ENCODE peak calls at places on chromosome 13, in seven cellular contexts. T is GM12865, A is Calu3, R is bronchial epithelial cell, C is fibroblast of pulmonary artery, G is AG04450, Q is tibial nerve. X is an unnamed sample.

GRCh38 chr13:102399791-102400618 is 1.8 kb downstream of the FGF14 start:
- DNase-seq in R (no peak), T (no peak), A (peak; percentile 4), C (no peak), Q (no peak), G (no peak), X (no peak)

GRCh38 chr13:30463820-30464495 is 1.8 kb downstream of the HMGB1 start:
- DNase-seq in C (peak; percentile 69), A (no peak), T (peak; percentile 94), R (peak; percentile 53), Q (peak; percentile 18), G (no peak), X (no peak)

GRCh38 chr13:88142653-88143052 is 471.5 kb downstream of the SLITRK5 start:
- DNase-seq in T (no peak), R (no peak), Q (no peak), C (no peak), A (no peak), G (no peak), X (no peak)

GRCh38 chr13:26037302-26037701 is 14.5 kb downstream of the SHISA2 start:
- DNase-seq in R (peak; percentile 23), Q (no peak), T (peak; percentile 19), C (no peak), G (no peak), A (no peak), X (no peak)

GRCh38 chr13:71605744-71606143 is 261.3 kb downstream of the DACH1 start:
- DNase-seq in G (no peak), R (no peak), A (no peak), Q (no peak), C (no peak), T (no peak), X (no peak)

GRCh38 chr13:49300716-49301589 is 53.2 kb downstream of the CDADC1 start:
- DNase-seq in G (peak; percentile 48), T (peak; percentile 85), C (peak; percentile 81), A (peak; percentile 41), R (peak; percentile 67), Q (no peak), X (peak; percentile 46)

GRCh38 chr13:64471916-64472315 is 2758.2 kb downstream of the PCDH9 start:
- DNase-seq in G (peak; percentile 11), A (no peak), C (peak; percentile 73), T (no peak), R (peak; percentile 42), Q (no peak), X (peak; percentile 22)

GRCh38 chr13:47216176-47216822 is 319.4 kb upstream of the HTR2A start:
- DNase-seq in G (peak; percentile 32), C (no peak), R (peak; percentile 73), A (no peak), T (peak; percentile 68), Q (no peak), X (no peak)

GRCh38 chr13:101178394-101178793 is 237.9 kb downstream of the NALCN start:
- DNase-seq in R (no peak), Q (no peak), G (peak; percentile 20), T (no peak), C (no peak), A (no peak), X (no peak)

GRCh38 chr13:114128624-114129522 is 3.5 kb downstream of the RASA3 start:
- DNase-seq in G (peak; percentile 68), R (peak; percentile 27), T (peak; percentile 92), A (no peak), C (peak; percentile 91), Q (peak; percentile 55), X (peak; percentile 82)

GRCh38 chr13:112506046-112506445 is 81.9 kb downstream of the TUBGCP3 start:
- DNase-seq in G (no peak), C (no peak), T (no peak), Q (no peak), R (peak; percentile 27), A (no peak), X (no peak)

GRCh38 chr13:79352107-79352506 is 53.9 kb downstream of the RBM26 start:
- DNase-seq in C (no peak), A (no peak), R (no peak), Q (no peak), T (no peak), G (no peak), X (no peak)

GRCh38 chr13:75368167-75368566 is 113.8 kb downstream of the TBC1D4 start:
- DNase-seq in Q (no peak), C (peak; percentile 94), G (peak; percentile 34), T (peak; percentile 27), A (no peak), R (peak; percentile 54), X (peak; percentile 93)

GRCh38 chr13:28684257-28684656 is 25.3 kb downstream of the POMP start:
- DNase-seq in A (no peak), G (no peak), R (peak; percentile 17), C (peak; percentile 14), Q (no peak), T (no peak), X (no peak)

GRCh38 chr13:100875392-100876043 is 200.9 kb upstream of the TMTC4 start:
- DNase-seq in A (no peak), C (peak; percentile 95), R (peak; percentile 51), Q (no peak), G (peak; percentile 90), T (peak; percentile 27), X (peak; percentile 95)

GRCh38 chr13:103308700-103309099 is 242.5 kb upstream of the SLC10A2 start:
- DNase-seq in C (no peak), T (no peak), G (no peak), R (no peak), Q (no peak), A (no peak), X (no peak)

GRCh38 chr13:23979361-23980159 is 82.3 kb upstream of the C1QTNF9B start:
- DNase-seq in C (peak; percentile 94), G (peak; percentile 62), Q (peak; percentile 54), R (peak; percentile 29), A (peak; percentile 43), T (peak; percentile 75), X (peak; percentile 94)

GRCh38 chr13:109155301-109155761 is 525.9 kb downstream of the MYO16 start:
- DNase-seq in A (no peak), Q (no peak), G (no peak), T (no peak), R (peak; percentile 90), C (peak; percentile 53), X (peak; percentile 31)

GRCh38 chr13:113456116-113456702 is 2.9 kb upstream of the ADPRHL1 start:
- DNase-seq in G (no peak), Q (no peak), A (no peak), T (no peak), R (no peak), C (no peak), X (no peak)

GRCh38 chr13:110713642-110713952 is at the start of gene ING1:
- DNase-seq in R (no peak), Q (no peak), T (no peak), A (no peak), G (no peak), C (no peak), X (no peak)

GRCh38 chr13:110714798-110715394 is 1.4 kb downstream of the ING1 start:
- DNase-seq in T (no peak), A (no peak), R (peak; percentile 22), C (peak; percentile 50), G (no peak), Q (peak; percentile 41), X (no peak)

GRCh38 chr13:110712849-110713641 is 455 bp upstream of the ING1 start:
- DNase-seq in C (peak; percentile 100), Q (peak; percentile 98), R (peak; percentile 97), G (peak; percentile 100), A (peak; percentile 91), T (peak; percentile 100), X (peak; percentile 99)

GRCh38 chr13:110715395-110716234 is 2.1 kb downstream of the ING1 start:
- DNase-seq in C (peak; percentile 100), T (peak; percentile 99), A (peak; percentile 85), Q (peak; percentile 96), G (peak; percentile 99), R (peak; percentile 98), X (peak; percentile 100)

DNA sequence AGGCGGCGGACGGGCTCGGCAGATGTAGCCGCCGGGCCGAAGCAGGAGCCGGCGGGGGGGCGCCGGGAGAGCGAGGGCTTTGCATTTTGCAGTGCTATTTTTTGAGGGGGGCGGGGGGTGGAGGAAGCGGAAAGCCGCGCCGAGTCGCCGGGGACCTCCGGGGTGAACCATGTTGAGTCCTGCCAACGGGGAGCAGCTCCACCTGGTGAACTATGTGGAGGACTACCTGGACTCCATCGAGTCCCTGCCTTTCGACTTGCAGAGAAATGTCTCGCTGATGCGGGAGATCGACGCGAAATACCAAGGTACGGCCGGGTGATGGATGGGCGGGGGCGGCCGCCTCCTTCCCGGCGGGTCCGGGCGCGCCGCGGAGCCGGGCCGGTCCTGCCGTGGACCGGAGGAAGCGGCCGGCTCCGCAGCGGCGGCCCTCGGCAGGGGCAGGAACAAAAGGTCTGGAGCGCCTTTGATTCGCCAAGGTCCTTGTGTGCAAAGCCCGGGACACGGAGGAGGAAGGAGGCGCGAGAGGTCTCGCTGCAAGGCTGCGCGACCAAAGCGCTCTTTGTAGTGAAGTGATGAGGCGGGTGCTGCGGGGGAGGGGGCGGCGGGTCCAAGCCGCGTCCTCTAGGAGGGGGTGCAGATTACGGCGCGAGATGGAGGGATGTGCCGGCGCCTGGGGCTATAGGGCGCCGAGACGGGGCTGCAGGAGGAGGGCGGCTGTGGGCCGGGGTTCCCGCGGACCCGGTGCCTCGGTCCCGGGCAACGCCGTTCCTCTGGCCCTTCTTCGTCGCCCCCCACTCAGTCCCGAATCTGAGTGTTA is 689 bp downstream of the ING1 start:
- DNase-seq in R (peak; percentile 43), Q (peak; percentile 31), G (no peak), C (peak; percentile 47), T (peak; percentile 84), A (no peak), X (no peak)
- TF ChIP-seq CTCF in R (peak; percentile 38), Q (no peak), G (no peak), C (no peak), T (peak; percentile 27), A (no peak), X (peak; percentile 16)

GRCh38 chr13:41502021-41502420 is 44.7 kb downstream of the RGCC start:
- DNase-seq in C (no peak), G (no peak), R (no peak), T (no peak), Q (no peak), A (no peak), X (no peak)
- TF ChIP-seq CTCF in C (no peak), G (no peak), R (no peak), T (no peak), Q (no peak), A (no peak), X (no peak)

GRCh38 chr13:110593430-110594130 is 21.8 kb upstream of the NAXD start:
- DNase-seq in G (no peak), T (peak; percentile 76), Q (no peak), R (peak; percentile 59), A (no peak), C (peak; percentile 76), X (peak; percentile 38)
- TF ChIP-seq CTCF in G (peak; percentile 54), T (peak; percentile 60), Q (peak; percentile 67), R (peak; percentile 48), A (no peak), C (peak; percentile 66), X (peak; percentile 60)

DNA sequence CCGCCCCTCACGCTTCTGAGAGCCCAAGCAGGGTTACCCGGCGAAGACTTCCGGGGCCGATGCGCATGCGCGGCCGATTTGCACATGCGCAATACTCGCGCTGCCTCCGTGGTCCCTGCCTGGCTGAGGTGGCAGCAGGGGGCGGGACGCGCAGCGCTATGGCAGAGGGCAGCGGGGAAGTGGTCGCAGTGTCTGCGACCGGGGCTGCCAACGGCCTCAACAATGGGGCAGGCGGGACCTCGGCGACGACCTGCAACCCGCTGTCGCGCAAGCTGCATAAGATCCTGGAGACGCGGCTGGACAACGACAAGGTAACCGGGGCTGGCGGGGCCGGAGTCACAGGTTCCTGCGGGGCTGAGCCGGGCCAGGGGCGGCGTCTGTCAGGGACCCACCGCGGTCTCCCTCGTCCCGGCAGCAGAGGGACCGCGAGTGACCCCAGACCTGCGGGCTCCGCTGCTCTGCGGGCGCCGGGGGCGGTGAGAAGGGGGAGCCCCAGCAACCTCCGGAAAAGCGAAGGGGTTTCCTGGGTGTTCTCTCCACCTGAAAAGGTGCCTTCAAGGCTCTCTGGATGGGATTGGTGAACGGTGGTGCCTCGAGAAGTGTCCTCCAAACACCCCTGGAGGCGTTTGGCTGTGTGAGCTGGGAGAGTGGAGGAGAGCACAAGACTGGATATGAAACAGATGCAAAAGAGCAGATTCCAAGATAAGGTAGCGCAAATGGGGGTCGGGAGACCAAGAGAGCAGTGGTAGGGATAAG is at the start of gene COG6:
- DNase-seq in Q (peak; percentile 73), C (peak; percentile 88), G (peak; percentile 68), R (peak; percentile 79), A (peak; percentile 90), T (peak; percentile 94), X (peak; percentile 42)
- TF ChIP-seq CTCF in Q (peak; percentile 24), C (no peak), G (no peak), R (peak; percentile 30), A (no peak), T (peak; percentile 29), X (peak; percentile 9)

X was measured in astrocyte of the cerebellum.